ENCODE peak calls at places on chromosomes 2 and 18, in seven cellular contexts. F is astrocyte of the cerebellum; M is stimulated activated naive CD8-positive, alpha-beta T cell treated with anti-CD3 and anti-CD28 coated beads, Interleukin-15, amount 100 ng/mL, for 72 hours; L is kidney; K is activated CD8-positive, alpha-beta memory T cell treated with anti-CD3 and anti-CD28 coated beads for 4 hours; B is activated CD4-positive, alpha-beta T cell treated with anti-CD3 and anti-CD28 coated beads, Interleukin-2, amount 50 U/mL, for 1 hour; Q is Right ventricle myocardium superior. J is an unnamed sample.

GRCh38 chr18:51151185-51151567 is 46.3 kb downstream of the MEX3C start:
- DNase-seq in F (no peak), M (no peak), L (no peak), K (no peak), B (no peak), Q (no peak), J (no peak)

GRCh38 chr2:157194097-157194688 is 63.3 kb upstream of the GALNT5 start:
- DNase-seq in F (peak; percentile 64), M (peak; percentile 19), L (no peak), K (no peak), B (no peak), Q (no peak), J (peak; percentile 49)

GRCh38 chr2:120930236-120930635 is 194.6 kb downstream of the GLI2 start:
- DNase-seq in F (no peak), M (no peak), L (no peak), K (no peak), B (no peak), Q (no peak), J (no peak)

GRCh38 chr2:101508636-101509035 is 33.7 kb upstream of the RFX8 start:
- DNase-seq in F (no peak), M (no peak), L (no peak), K (no peak), B (no peak), Q (no peak), J (no peak)

GRCh38 chr2:20913460-20913859 is 90.6 kb upstream of the LDAH start:
- DNase-seq in F (no peak), M (no peak), L (no peak), K (no peak), B (no peak), Q (no peak), J (no peak)

GRCh38 chr2:196566969-196567666 is 72.4 kb upstream of the CCDC150 start:
- DNase-seq in F (peak; percentile 11), M (no peak), L (no peak), K (no peak), B (no peak), Q (no peak), J (no peak)

GRCh38 chr2:18178736-18179349 is 300.4 kb downstream of the KCNS3 start:
- DNase-seq in F (peak; percentile 40), M (peak; percentile 30), L (no peak), K (no peak), B (no peak), Q (no peak), J (peak; percentile 35)

GRCh38 chr18:45617284-45617683 is 2.0 kb downstream of the SLC14A2 start:
- DNase-seq in F (peak; percentile 63), M (no peak), L (peak; percentile 94), K (no peak), B (no peak), Q (peak; percentile 89), J (peak; percentile 59)

GRCh38 chr2:32792416-32792815 is 154.3 kb upstream of the LTBP1 start:
- DNase-seq in F (no peak), M (no peak), L (no peak), K (no peak), B (no peak), Q (no peak), J (no peak)

GRCh38 chr18:35029770-35030169 is 11.4 kb upstream of the MAPRE2 start:
- DNase-seq in F (no peak), M (no peak), L (no peak), K (no peak), B (no peak), Q (no peak), J (peak; percentile 35)

GRCh38 chr2:65666156-65666725 is 233.8 kb upstream of the SPRED2 start:
- DNase-seq in F (no peak), M (peak; percentile 9), L (no peak), K (no peak), B (no peak), Q (no peak), J (peak; percentile 88)

GRCh38 chr2:174888646-174889271 is 116.4 kb downstream of the CHN1 start:
- DNase-seq in F (no peak), M (no peak), L (no peak), K (no peak), B (no peak), Q (no peak), J (no peak)

GRCh38 chr2:227719637-227720036 is 1.8 kb upstream of the SLC19A3 start:
- DNase-seq in F (no peak), M (no peak), L (no peak), K (no peak), B (no peak), Q (no peak), J (no peak)

GRCh38 chr2:69915050-69915945 is at the start of gene MXD1:
- DNase-seq in F (no peak), M (no peak), L (no peak), K (no peak), B (no peak), Q (peak; percentile 60), J (no peak)

J was measured in H4.